ENCODE peak calls at places on chromosomes 5 and 9, in seven cellular contexts. M is IMR-90, S is mesendoderm, K is neuronal stem cell, D is H9, A is H1, B is trophoblast cell. Y is an unnamed sample.

GRCh38 chr9:21677834-21678233 is 124.6 kb upstream of the MTAP start:
- DNase-seq in D (no peak), M (peak), A (no peak), K (no peak), B (peak), S (no peak), Y (peak)

GRCh38 chr9:14888272-14888671 is 22.0 kb downstream of the FREM1 start:
- DNase-seq in K (no peak), M (no peak), B (peak), A (no peak), D (no peak), S (no peak), Y (no peak)

GRCh38 chr5:3310551-3311340 is 284.9 kb upstream of the IRX1 start:
- DNase-seq in M (no peak), K (no peak), B (no peak), S (no peak), D (no peak), A (no peak), Y (no peak)

GRCh38 chr5:127596501-127596900 is 52.4 kb upstream of the CTXN3 start:
- DNase-seq in S (no peak), B (no peak), D (no peak), A (no peak), K (no peak), M (no peak), Y (no peak)

GRCh38 chr5:154714271-154714986 is 40.7 kb upstream of the LARP1 start:
- DNase-seq in M (peak), S (no peak), D (no peak), B (peak), A (no peak), K (no peak), Y (peak)

GRCh38 chr5:141149812-141150211 is at the start of gene PCDHB6:
- DNase-seq in M (peak), D (no peak), B (no peak), S (peak), K (no peak), A (peak), Y (no peak)

GRCh38 chr5:143837306-143837848 is 25.4 kb downstream of the HMHB1 start:
- DNase-seq in M (peak), S (no peak), A (no peak), D (no peak), B (no peak), K (no peak), Y (peak)

GRCh38 chr5:55175781-55176175 is 2.8 kb upstream of the CDC20B start:
- DNase-seq in M (no peak), A (no peak), B (no peak), D (no peak), K (no peak), S (peak), Y (no peak)

GRCh38 chr9:20658677-20659473 is 25.2 kb upstream of the FOCAD start:
- DNase-seq in M (no peak), K (no peak), S (peak), B (peak), D (no peak), A (no peak), Y (peak)

GRCh38 chr9:82490019-82490499 is 501.5 kb downstream of the SPATA31D1 start:
- DNase-seq in S (peak), A (no peak), D (no peak), M (peak), K (no peak), B (no peak), Y (peak)

DNA sequence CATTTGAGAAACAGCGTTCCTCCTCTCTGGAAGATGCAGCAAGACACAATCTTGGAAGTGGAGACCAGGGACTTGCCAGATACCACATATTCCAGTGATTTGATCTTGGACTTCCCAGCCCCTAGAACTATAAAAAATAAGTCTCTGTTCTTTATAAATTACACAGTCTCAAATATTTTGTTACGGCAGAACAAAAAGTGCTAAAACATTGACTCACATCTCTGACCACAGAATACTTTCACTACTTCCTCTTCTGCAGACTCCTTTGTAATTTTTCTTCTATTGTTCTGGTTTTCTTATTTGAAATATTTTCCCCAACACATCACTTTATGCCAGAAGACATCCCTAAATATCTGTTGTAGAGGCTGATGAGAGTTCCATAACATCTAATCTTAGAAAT is 706.1 kb upstream of the CDH18 start:
- DNase-seq in S (no peak), B (no peak), K (no peak), M (no peak), D (no peak), A (no peak), Y (no peak)
- H3K18ac ChIP-seq in S (no peak), B (no peak), K (no peak), M (no peak), D (no peak), A (no peak), Y (no peak)

GRCh38 chr5:149012350-149012749 is 50.5 kb downstream of the SH3TC2 start:
- DNase-seq in B (no peak), S (peak), D (peak), M (no peak), A (no peak), K (no peak), Y (no peak)
- H3K23ac ChIP-seq in B (no peak), S (no peak), D (no peak), M (no peak), A (no peak), K (no peak), Y (no peak)

GRCh38 chr9:108297025-108297424 is 558.8 kb downstream of the ACTL7B start:
- DNase-seq in M (peak), K (no peak), S (no peak), D (no peak), B (peak), A (no peak), Y (peak)
- H2BK120ac ChIP-seq in M (peak), K (no peak), S (no peak), D (no peak), B (no peak), A (no peak), Y (no peak)

GRCh38 chr9:95249986-95250385 is 67.5 kb downstream of the FANCC start:
- DNase-seq in A (no peak), B (no peak), K (no peak), M (no peak), S (peak), D (no peak), Y (no peak)

GRCh38 chr9:95246547-95246946 is 71.0 kb downstream of the FANCC start:
- DNase-seq in K (no peak), A (no peak), D (no peak), M (no peak), B (peak), S (no peak), Y (no peak)

DNA sequence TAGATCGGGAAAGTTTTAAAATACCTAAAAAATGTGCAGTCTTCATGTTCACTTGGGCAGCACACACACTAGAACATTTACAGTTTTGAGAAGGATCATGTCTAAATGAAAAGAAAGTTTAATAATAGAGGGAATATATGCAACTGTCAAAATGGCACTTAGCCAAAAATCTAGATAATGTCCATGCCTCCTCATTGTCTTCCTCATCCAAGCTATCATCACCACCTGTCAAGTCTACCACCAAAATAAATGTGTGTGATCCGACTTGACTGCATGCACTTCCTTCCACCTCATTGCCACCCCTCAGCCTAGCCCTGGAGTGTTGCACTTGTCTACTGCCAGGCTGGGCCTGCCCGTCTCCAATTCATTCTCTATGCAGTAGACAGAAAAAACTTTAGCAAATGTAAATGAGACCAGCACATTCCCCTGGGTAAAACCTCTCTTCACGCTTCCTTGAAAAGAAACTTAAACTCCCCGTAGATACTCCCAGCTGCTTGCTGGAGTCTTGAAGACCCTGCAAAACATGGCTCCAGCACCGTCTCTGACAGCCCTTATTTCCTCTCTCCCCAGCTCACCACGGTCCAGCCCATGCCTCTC is 66.9 kb downstream of the FANCC start:
- DNase-seq in A (no peak), K (no peak), B (no peak), D (no peak), M (no peak), S (no peak), Y (no peak)
- H3K18ac ChIP-seq in A (no peak), K (no peak), B (no peak), D (no peak), M (no peak), S (no peak), Y (no peak)

GRCh38 chr5:179487145-179487544 is 63.2 kb upstream of the RUFY1 start:
- DNase-seq in D (no peak), K (no peak), B (no peak), S (no peak), M (no peak), A (no peak), Y (no peak)

GRCh38 chr5:179484761-179485160 is 65.6 kb upstream of the RUFY1 start:
- DNase-seq in A (no peak), D (no peak), S (no peak), B (no peak), M (no peak), K (no peak), Y (no peak)

GRCh38 chr5:179486596-179487051 is 63.7 kb upstream of the RUFY1 start:
- DNase-seq in D (no peak), M (peak), B (no peak), S (no peak), K (no peak), A (no peak), Y (peak)

GRCh38 chr5:179485845-179486575 is 64.3 kb upstream of the RUFY1 start:
- DNase-seq in A (no peak), B (no peak), K (no peak), M (peak), D (no peak), S (no peak), Y (peak)

DNA sequence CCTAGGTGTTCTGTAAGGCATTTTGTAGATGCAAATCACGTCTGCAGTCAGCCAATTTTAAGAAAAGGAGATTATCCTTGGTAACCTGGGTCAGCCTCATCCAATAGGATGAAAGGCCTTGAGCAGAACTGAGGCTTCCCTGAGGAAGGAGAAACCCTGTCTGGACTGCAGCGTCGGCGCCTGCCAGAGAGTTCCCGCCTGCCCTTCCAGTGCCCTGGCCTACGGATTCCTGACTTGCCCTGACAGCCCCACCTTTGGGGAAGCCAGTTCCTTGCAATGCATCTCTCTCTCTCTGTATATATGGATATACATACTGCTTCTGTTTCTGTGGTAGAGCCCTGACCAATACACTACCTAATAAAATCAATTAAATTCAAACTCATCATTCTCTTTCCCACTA is 66.2 kb upstream of the RUFY1 start:
- DNase-seq in D (no peak), M (no peak), A (no peak), B (no peak), K (no peak), S (no peak), Y (no peak)
- H3K23ac ChIP-seq in D (no peak), M (no peak), A (no peak), B (no peak), K (no peak), S (no peak), Y (no peak)

GRCh38 chr9:79083621-79084020 is 488.1 kb upstream of the TLE4 start:
- DNase-seq in B (peak), A (no peak), S (no peak), K (no peak), M (no peak), D (no peak), Y (no peak)

DNA sequence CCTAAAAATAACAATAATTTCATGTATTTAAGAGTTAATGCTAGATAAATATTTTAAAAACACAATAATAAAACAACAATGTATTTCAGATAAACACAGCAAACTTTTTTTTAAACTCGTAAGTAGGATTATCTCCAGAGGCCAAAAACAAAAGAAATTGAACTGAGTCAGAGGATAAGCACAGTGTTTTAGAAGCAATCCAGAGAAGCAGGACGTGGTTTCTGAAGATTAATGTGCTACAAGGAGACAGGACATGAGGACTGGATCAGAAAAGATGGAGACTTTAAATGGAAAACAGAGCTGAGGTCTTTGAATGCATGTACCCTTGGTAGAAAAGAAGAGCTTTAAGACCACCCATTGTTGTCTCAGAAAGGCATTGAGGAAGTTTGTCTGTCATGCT is 491.2 kb upstream of the TLE4 start:
- DNase-seq in M (peak), S (no peak), D (no peak), A (no peak), B (no peak), K (no peak), Y (no peak)
- H2BK120ac ChIP-seq in M (no peak), S (no peak), D (no peak), A (no peak), B (no peak), K (no peak), Y (no peak)

GRCh38 chr5:69467442-69468225 is 25.0 kb upstream of the OCLN start:
- DNase-seq in S (no peak), D (no peak), K (no peak), M (peak), B (no peak), A (no peak), Y (no peak)

GRCh38 chr5:69462170-69462569 is 30.4 kb upstream of the OCLN start:
- DNase-seq in S (no peak), M (no peak), D (no peak), B (no peak), A (no peak), K (no peak), Y (no peak)
- H3K18ac ChIP-seq in S (no peak), M (no peak), D (no peak), B (no peak), A (no peak), K (no peak), Y (no peak)

GRCh38 chr5:177469061-177469628 is 4.3 kb downstream of the DBN1 start:
- DNase-seq in M (no peak), D (peak), A (peak), K (no peak), S (peak), B (peak), Y (peak)
- H3K23ac ChIP-seq in M (peak), D (no peak), A (no peak), K (no peak), S (no peak), B (no peak), Y (no peak)

GRCh38 chr5:115295775-115296129 is 702 bp downstream of the CCDC112 start:
- DNase-seq in B (no peak), A (no peak), K (no peak), D (no peak), S (no peak), M (no peak), Y (no peak)

GRCh38 chr5:115304496-115304895 is 8.0 kb upstream of the CCDC112 start:
- DNase-seq in D (no peak), B (no peak), K (no peak), A (no peak), S (no peak), M (no peak), Y (no peak)

GRCh38 chr5:115296130-115296997 is at the start of gene CCDC112:
- DNase-seq in S (peak), D (peak), M (peak), B (peak), K (peak), A (peak), Y (peak)

GRCh38 chr5:115297043-115297442 is 589 bp upstream of the CCDC112 start:
- DNase-seq in M (no peak), S (no peak), B (peak), D (no peak), K (no peak), A (no peak), Y (peak)

DNA sequence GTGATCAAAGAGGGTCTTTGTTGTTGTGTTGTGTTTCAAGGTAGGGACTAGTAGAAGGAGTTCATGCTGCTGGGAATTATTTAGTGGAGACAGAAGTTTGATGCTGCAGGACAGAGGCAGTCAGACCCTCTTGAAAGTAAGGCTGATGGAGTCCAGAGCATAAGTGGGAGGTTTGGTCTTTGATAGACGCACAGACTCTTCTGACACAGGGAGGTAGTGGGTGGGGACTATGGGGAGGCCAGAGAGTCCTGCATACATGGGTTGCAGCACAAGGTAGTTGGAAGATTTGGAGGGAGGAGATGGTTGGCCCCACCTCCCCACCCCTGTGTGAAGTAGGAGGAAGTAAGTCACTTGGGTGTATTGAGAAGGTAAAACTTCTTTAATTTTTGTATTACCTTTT is 2.4 kb upstream of the CCDC112 start:
- DNase-seq in S (no peak), A (no peak), K (no peak), M (no peak), D (no peak), B (no peak), Y (no peak)
- H2BK120ac ChIP-seq in S (no peak), A (no peak), K (no peak), M (no peak), D (no peak), B (no peak), Y (no peak)

Y was measured in mesenchymal stem cell.